ENCODE peak calls at places on chromosome 13, in five cellular contexts. H is A549, D is ovary, Q is tibial nerve, T is fibroblast of lung. C is an unnamed sample. For H3K4me1, the result is how much of the 10 kb centered on the place peaks cover.

GRCh38 chr13:32378012-32378411 is 49.9 kb downstream of the N4BP2L1 start:
- DNase-seq in H (no peak), D (no peak), T (no peak), Q (no peak), C (no peak)

GRCh38 chr13:90103099-90103784 is 1244.2 kb upstream of the MIR17HG start:
- DNase-seq in H (no peak), D (no peak), Q (no peak), T (no peak), C (no peak)

GRCh38 chr13:19161308-19161707 is 20.3 kb downstream of the TUBA3C start:
- DNase-seq in D (no peak), T (no peak), H (no peak), Q (no peak), C (no peak)

GRCh38 chr13:84413016-84413415 is 530.7 kb upstream of the SLITRK1 start:
- DNase-seq in Q (no peak), H (no peak), D (no peak), T (peak), C (no peak)

GRCh38 chr13:93413972-93414717 is 187.5 kb downstream of the GPC6 start:
- DNase-seq in T (peak), H (no peak), Q (no peak), D (no peak), C (no peak)

GRCh38 chr13:27522847-27523246 is 72.5 kb upstream of the MTIF3 start:
- DNase-seq in H (no peak), Q (no peak), D (no peak), T (no peak), C (no peak)

GRCh38 chr13:92122454-92122853 is 724.0 kb downstream of the GPC5 start:
- DNase-seq in H (no peak), Q (no peak), T (peak), D (no peak), C (no peak)

GRCh38 chr13:45928843-45929242 is 77.3 kb upstream of the SIAH3 start:
- DNase-seq in Q (no peak), T (peak), H (no peak), D (no peak), C (no peak)

GRCh38 chr13:19957320-19958118 is 1.0 kb upstream of the ZMYM2 start:
- DNase-seq in H (peak), T (peak), Q (peak), D (peak), C (peak)

GRCh38 chr13:65789815-65790214 is 1440.3 kb downstream of the PCDH9 start:
- DNase-seq in H (peak), T (peak), Q (no peak), D (no peak), C (no peak)

GRCh38 chr13:97986841-97987240 is 33.4 kb downstream of the IPO5 start:
- DNase-seq in D (no peak), Q (no peak), T (no peak), H (no peak), C (no peak)

GRCh38 chr13:33446821-33447481 is 161.4 kb upstream of the STARD13 start:
- DNase-seq in T (no peak), Q (no peak), H (no peak), D (no peak), C (no peak)

GRCh38 chr13:21232196-21232595 is 55.7 kb downstream of the MRPL57 start:
- DNase-seq in H (no peak), Q (no peak), T (no peak), D (peak), C (no peak)

GRCh38 chr13:20702945-20703784 is at the start of gene IL17D:
- DNase-seq in T (no peak), H (no peak), Q (no peak), D (peak), C (peak)

GRCh38 chr13:59086147-59086546 is 1077.6 kb downstream of the DIAPH3 start:
- DNase-seq in H (no peak), T (peak), D (no peak), Q (no peak), C (no peak)

GRCh38 chr13:107650081-107650701 is 565.1 kb downstream of the LIG4 start:
- DNase-seq in H (peak), T (peak), Q (peak), D (peak), C (no peak)

GRCh38 chr13:66532146-66532545 is 698.0 kb downstream of the PCDH9 start:
- DNase-seq in T (peak), H (peak), D (no peak), Q (no peak), C (no peak)

GRCh38 chr13:53342623-53343022 is 314.0 kb downstream of the OLFM4 start:
- DNase-seq in H (no peak), D (no peak), Q (no peak), T (no peak), C (no peak)

GRCh38 chr13:32320528-32320927 is 5.2 kb downstream of the BRCA2 start:
- DNase-seq in T (no peak), H (no peak), D (no peak), Q (no peak), C (no peak)

GRCh38 chr13:67278230-67278629 is 48.1 kb upstream of the PCDH9 start:
- DNase-seq in H (no peak), Q (no peak), T (peak), D (no peak), C (no peak)

GRCh38 chr13:97283888-97284287 is 61.8 kb downstream of the MBNL2 start:
- DNase-seq in H (no peak), T (no peak), Q (no peak), D (no peak), C (no peak)

GRCh38 chr13:35474551-35474950 is 1.9 kb downstream of the MAB21L1 start:
- DNase-seq in Q (no peak), T (no peak), H (no peak), D (no peak), C (no peak)

GRCh38 chr13:23725922-23726321 is 155.7 kb downstream of the TNFRSF19 start:
- DNase-seq in D (no peak), T (no peak), Q (no peak), H (no peak), C (no peak)
- H3K4me3 ChIP-seq in D (no peak), T (no peak), Q (no peak), H (no peak), C (no peak)

GRCh38 chr13:49997935-49998334 is 1.1 kb downstream of the TRIM13 start:
- DNase-seq in D (no peak), H (no peak), T (no peak), Q (no peak), C (no peak)

GRCh38 chr13:49996951-49997895 is at the start of gene TRIM13:
- DNase-seq in Q (peak), D (peak), T (peak), H (peak), C (peak)

GRCh38 chr13:49996166-49996915 is 501 bp upstream of the TRIM13 start:
- DNase-seq in T (peak), D (peak), H (peak), Q (peak), C (peak)

GRCh38 chr13:49998714-49999624 is 2.1 kb downstream of the TRIM13 start:
- DNase-seq in T (no peak), Q (no peak), D (no peak), H (no peak), C (no peak)

GRCh38 chr13:50001287-50001686 is 4.4 kb downstream of the TRIM13 start:
- DNase-seq in T (no peak), D (no peak), H (no peak), Q (no peak), C (no peak)
- H3K4me1 ChIP-seq in T (under half), D (under half), H (under half), Q (under half), C (half or more)

GRCh38 chr13:73179906-73180305 is 121.1 kb downstream of the KLF5 start:
- DNase-seq in T (peak), H (no peak), Q (no peak), D (no peak), C (no peak)
- H3K27ac ChIP-seq in T (no peak), H (no peak), Q (no peak), D (no peak), C (no peak)

GRCh38 chr13:114145256-114145655 is 12.8 kb upstream of the RASA3 start:
- DNase-seq in T (no peak), D (no peak), H (no peak), Q (no peak), C (peak)
- H3K4me3 ChIP-seq in T (no peak), D (no peak), H (no peak), Q (no peak), C (no peak)

GRCh38 chr13:43446126-43446525 is 340.6 kb downstream of the ENOX1 start:
- DNase-seq in T (peak), H (no peak), D (no peak), Q (no peak), C (no peak)

GRCh38 chr13:43441464-43441863 is 345.3 kb downstream of the ENOX1 start:
- DNase-seq in T (no peak), D (no peak), Q (no peak), H (no peak), C (no peak)

GRCh38 chr13:43445651-43446050 is 341.1 kb downstream of the ENOX1 start:
- DNase-seq in T (no peak), D (no peak), Q (no peak), H (no peak), C (no peak)

GRCh38 chr13:43441916-43442315 is 344.9 kb downstream of the ENOX1 start:
- DNase-seq in T (no peak), H (no peak), Q (no peak), D (no peak), C (no peak)

DNA sequence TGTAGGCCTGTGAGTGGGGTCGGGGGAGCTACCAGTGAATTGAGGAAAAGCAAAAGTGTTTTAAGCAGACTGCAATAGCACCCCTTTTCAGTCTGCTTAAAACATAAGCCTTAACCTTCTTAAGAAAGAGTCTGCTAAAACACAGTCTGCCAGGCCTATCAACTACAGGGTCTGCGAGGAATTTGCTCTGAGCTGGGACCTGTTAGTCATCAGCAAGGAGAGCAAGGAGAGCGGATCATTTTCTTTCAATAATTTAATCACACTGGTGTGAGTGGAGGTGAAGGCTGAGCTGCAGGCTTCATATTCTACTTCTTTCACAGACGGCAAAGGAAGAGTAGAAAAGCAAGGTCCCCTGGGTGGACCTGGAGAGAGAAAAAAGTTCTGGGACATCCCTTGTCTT is 342.7 kb downstream of the ENOX1 start:
- DNase-seq in H (no peak), T (peak), Q (no peak), D (no peak), C (no peak)
- H3K4me1 ChIP-seq in H (under half), T (under half), Q (under half), D (under half), C (under half)

GRCh38 chr13:40597735-40598365 is 68.6 kb downstream of the FOXO1 start:
- DNase-seq in D (no peak), T (no peak), Q (no peak), H (no peak), C (no peak)
- H3K27ac ChIP-seq in D (no peak), T (no peak), Q (peak), H (no peak), C (peak)

GRCh38 chr13:112346173-112346898 is 29.8 kb upstream of the SPACA7 start:
- DNase-seq in Q (no peak), T (no peak), D (no peak), H (no peak), C (no peak)

GRCh38 chr13:112349681-112350080 is 26.5 kb upstream of the SPACA7 start:
- DNase-seq in Q (no peak), D (no peak), T (no peak), H (no peak), C (no peak)

GRCh38 chr13:112345826-112346172 is 30.4 kb upstream of the SPACA7 start:
- DNase-seq in H (no peak), T (no peak), D (no peak), Q (no peak), C (no peak)

GRCh38 chr13:112348642-112349345 is 27.4 kb upstream of the SPACA7 start:
- DNase-seq in H (no peak), T (no peak), Q (no peak), D (no peak), C (no peak)

DNA sequence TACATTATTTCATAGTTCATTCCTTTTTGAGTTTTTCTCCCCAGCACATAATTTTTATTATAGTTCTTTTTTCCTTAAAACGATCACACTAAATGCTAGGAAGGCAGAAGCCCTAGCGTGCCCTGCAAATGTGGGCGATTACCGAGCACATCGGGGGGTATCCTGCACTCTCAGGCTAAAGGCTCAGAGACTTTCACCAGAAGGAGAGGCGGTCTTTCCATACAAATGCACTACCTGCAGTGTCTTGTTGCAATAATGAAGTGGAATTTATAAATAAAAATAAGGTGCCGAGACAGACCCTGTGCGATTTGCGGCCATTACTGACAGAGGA is 29.3 kb upstream of the SPACA7 start:
- DNase-seq in D (no peak), T (no peak), H (no peak), Q (no peak), C (no peak)
- H3K4me3 ChIP-seq in D (no peak), T (no peak), H (no peak), Q (no peak), C (no peak)

GRCh38 chr13:51837016-51837415 is 8.0 kb downstream of the TMEM272 start:
- DNase-seq in D (no peak), T (no peak), Q (no peak), H (no peak), C (no peak)
- H3K4me1 ChIP-seq in D (under half), T (under half), Q (under half), H (under half), C (under half)

DNA sequence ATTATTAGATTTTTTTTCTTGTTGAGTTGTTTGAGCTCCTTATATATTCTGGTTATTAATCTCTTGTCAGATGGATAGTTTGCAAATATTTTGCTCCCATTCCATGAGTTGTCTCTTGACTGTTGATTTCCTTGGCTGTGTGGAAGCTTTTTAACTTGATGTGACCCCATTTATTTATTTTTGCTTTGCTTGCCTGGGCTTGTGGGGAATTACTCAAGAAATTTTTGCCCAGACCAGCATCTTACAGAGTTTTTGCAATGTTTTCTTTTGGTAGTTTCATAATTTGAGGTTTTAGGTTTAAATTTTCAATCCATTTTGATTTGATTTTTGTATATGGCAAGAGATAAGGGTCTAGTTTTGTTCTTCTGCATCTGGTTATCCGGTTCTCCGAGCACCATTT is 124.7 kb downstream of the PCCA start:
- DNase-seq in D (no peak), Q (no peak), T (peak), H (no peak), C (no peak)
- H3K27ac ChIP-seq in D (no peak), Q (no peak), T (no peak), H (peak), C (no peak)